ENCODE peak calls at places on chromosomes 5 and 9, in six cellular contexts. Z is OCI-LY7, W is esophagus squamous epithelium, R is pancreas, P is fibroblast of lung, F is prostate gland. Y is an unnamed sample.
A peak's percentile ranks its signal among the peaks of the same experiment; 100 is the strongest.

GRCh38 chr5:68950111-68950510 is 143.7 kb upstream of the SLC30A5 start:
- DNase-seq in Z (no peak), W (no peak), R (no peak), P (no peak), F (peak; percentile 80), Y (no peak)

GRCh38 chr9:98995059-98995665 is 51.5 kb downstream of the COL15A1 start:
- DNase-seq in Z (no peak), W (no peak), R (peak; percentile 54), P (no peak), F (no peak), Y (peak; percentile 63)

GRCh38 chr9:135478858-135479468 is 619 bp upstream of the PPP1R26 start:
- DNase-seq in Z (no peak), W (no peak), R (peak; percentile 72), P (no peak), F (peak; percentile 62), Y (no peak)

GRCh38 chr5:179777909-179778308 is 15.9 kb upstream of the LTC4S start:
- DNase-seq in Z (no peak), W (no peak), R (no peak), P (no peak), F (no peak), Y (peak; percentile 14)

GRCh38 chr5:463301-463700 is 20.3 kb downstream of the EXOC3 start:
- DNase-seq in Z (no peak), W (no peak), R (no peak), P (no peak), F (no peak), Y (peak; percentile 12)

GRCh38 chr9:110077926-110078325 is 130.0 kb downstream of the C9orf152 start:
- DNase-seq in Z (no peak), W (no peak), R (no peak), P (no peak), F (no peak), Y (no peak)

GRCh38 chr5:71601222-71602026 is 14.3 kb downstream of the MCCC2 start:
- DNase-seq in Z (peak; percentile 64), W (no peak), R (peak; percentile 66), P (peak; percentile 96), F (peak; percentile 60), Y (no peak)

GRCh38 chr9:3478549-3478953 is 47.2 kb downstream of the RFX3 start:
- DNase-seq in Z (peak; percentile 80), W (no peak), R (no peak), P (peak; percentile 37), F (no peak), Y (no peak)

GRCh38 chr5:180644825-180645608 is 4.4 kb downstream of the FLT4 start:
- DNase-seq in Z (no peak), W (no peak), R (no peak), P (no peak), F (no peak), Y (no peak)

GRCh38 chr5:143400541-143401252 is 2.8 kb downstream of the NR3C1 start:
- DNase-seq in Z (peak; percentile 39), W (no peak), R (no peak), P (peak; percentile 39), F (no peak), Y (no peak)

GRCh38 chr5:122704247-122705036 is 70.4 kb upstream of the SNX2 start:
- DNase-seq in Z (peak; percentile 57), W (no peak), R (no peak), P (peak; percentile 53), F (peak; percentile 10), Y (no peak)

GRCh38 chr9:131398204-131398603 is 4.3 kb downstream of the PRRC2B start:
- DNase-seq in Z (peak; percentile 75), W (no peak), R (no peak), P (peak; percentile 71), F (peak; percentile 80), Y (no peak)

GRCh38 chr5:160039810-160040470 is 31.0 kb downstream of the TTC1 start:
- DNase-seq in Z (no peak), W (no peak), R (no peak), P (no peak), F (no peak), Y (no peak)

GRCh38 chr9:95107001-95107749 is 210.3 kb downstream of the FANCC start:
- DNase-seq in Z (no peak), W (no peak), R (no peak), P (peak; percentile 94), F (no peak), Y (no peak)

GRCh38 chr9:35605336-35606137 is 475 bp downstream of the TESK1 start:
- DNase-seq in Z (peak; percentile 46), W (no peak), R (peak; percentile 42), P (no peak), F (no peak), Y (peak; percentile 36)

GRCh38 chr9:107638922-107639321 is 149.4 kb upstream of the KLF4 start:
- DNase-seq in Z (peak; percentile 1), W (no peak), R (peak; percentile 19), P (peak; percentile 53), F (peak; percentile 23), Y (peak; percentile 56)

GRCh38 chr5:122229551-122229950 is 82.5 kb upstream of the SNCAIP start:
- DNase-seq in Z (no peak), W (no peak), R (no peak), P (no peak), F (no peak), Y (no peak)

GRCh38 chr5:58406394-58406793 is 53.5 kb downstream of the PLK2 start:
- DNase-seq in Z (no peak), W (no peak), R (no peak), P (peak; percentile 20), F (no peak), Y (no peak)

GRCh38 chr9:31597977-31598376 is 786.5 kb upstream of the ACO1 start:
- DNase-seq in Z (no peak), W (no peak), R (no peak), P (peak; percentile 82), F (no peak), Y (no peak)

GRCh38 chr9:134959971-134960310 is 42.2 kb upstream of the FCN1 start:
- DNase-seq in Z (no peak), W (no peak), R (no peak), P (no peak), F (no peak), Y (no peak)

GRCh38 chr5:138035605-138036537 is 3.0 kb upstream of the FAM13B start:
- DNase-seq in Z (peak; percentile 90), W (peak; percentile 3), R (peak; percentile 71), P (peak; percentile 81), F (peak; percentile 15), Y (peak; percentile 57)

GRCh38 chr5:112379541-112380325 is 39.3 kb downstream of the EPB41L4A start:
- DNase-seq in Z (no peak), W (no peak), R (no peak), P (no peak), F (no peak), Y (no peak)

GRCh38 chr5:132812949-132813598 is at the start of gene SOWAHA:
- DNase-seq in Z (no peak), W (no peak), R (peak; percentile 46), P (no peak), F (no peak), Y (no peak)

GRCh38 chr5:153543288-153543687 is 52.8 kb downstream of the GRIA1 start:
- DNase-seq in Z (no peak), W (no peak), R (no peak), P (peak; percentile 60), F (no peak), Y (no peak)

GRCh38 chr9:121765021-121765950 is 113.9 kb downstream of the DAB2IP start:
- DNase-seq in Z (no peak), W (no peak), R (peak; percentile 83), P (peak; percentile 60), F (no peak), Y (peak; percentile 66)

GRCh38 chr9:4904322-4905134 is 80.5 kb upstream of the JAK2 start:
- DNase-seq in Z (no peak), W (no peak), R (no peak), P (peak; percentile 76), F (no peak), Y (no peak)

GRCh38 chr5:126851441-126852103 is 74.6 kb downstream of the LMNB1 start:
- DNase-seq in Z (no peak), W (no peak), R (no peak), P (no peak), F (no peak), Y (peak; percentile 78)

GRCh38 chr5:54944364-54944763 is 41.0 kb downstream of the ESM1 start:
- DNase-seq in Z (peak; percentile 28), W (no peak), R (peak; percentile 12), P (peak; percentile 30), F (peak; percentile 26), Y (no peak)

GRCh38 chr5:141354900-141355469 is at the start of gene PCDHGA4:
- DNase-seq in Z (peak; percentile 39), W (no peak), R (no peak), P (no peak), F (no peak), Y (no peak)

GRCh38 chr9:89687848-89688247 is 83.0 kb downstream of the GADD45G start:
- DNase-seq in Z (no peak), W (no peak), R (no peak), P (no peak), F (no peak), Y (no peak)
- H3K4me1 ChIP-seq in Z (peaks cover 7% of the 10 kb centered on the region), W (peaks cover 13% of the 10 kb centered on the region), R (peaks cover 40% of the 10 kb centered on the region), P (no peaks in the 10 kb centered on the region), F (peaks cover 10% of the 10 kb centered on the region), Y (peaks cover 14% of the 10 kb centered on the region)

DNA sequence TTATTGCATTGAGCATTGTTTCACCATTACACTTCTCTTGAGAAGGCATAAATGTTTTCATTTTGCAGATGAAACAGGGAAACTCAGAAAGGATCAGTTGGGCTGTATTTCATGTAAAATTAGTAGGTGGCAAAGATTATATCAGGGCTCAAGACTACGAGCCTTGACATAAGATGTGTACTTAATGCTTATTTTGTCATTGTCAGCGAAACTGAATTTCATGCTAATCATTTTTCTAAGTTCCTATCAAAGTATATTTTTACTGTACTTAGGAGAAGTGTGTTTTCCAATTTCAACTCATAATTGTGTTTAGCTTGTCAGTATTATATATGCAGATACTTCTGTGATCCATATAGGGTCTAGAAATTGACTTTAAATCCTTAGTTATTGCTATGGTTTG is 123.8 kb downstream of the FBXL7 start:
- DNase-seq in Z (no peak), W (no peak), R (no peak), P (no peak), F (no peak), Y (no peak)
- H3K27ac ChIP-seq in Z (no peak overlapping the region), W (no peak overlapping the region), R (no peak overlapping the region), P (no peak overlapping the region), F (no peak overlapping the region), Y (no peak overlapping the region)

DNA sequence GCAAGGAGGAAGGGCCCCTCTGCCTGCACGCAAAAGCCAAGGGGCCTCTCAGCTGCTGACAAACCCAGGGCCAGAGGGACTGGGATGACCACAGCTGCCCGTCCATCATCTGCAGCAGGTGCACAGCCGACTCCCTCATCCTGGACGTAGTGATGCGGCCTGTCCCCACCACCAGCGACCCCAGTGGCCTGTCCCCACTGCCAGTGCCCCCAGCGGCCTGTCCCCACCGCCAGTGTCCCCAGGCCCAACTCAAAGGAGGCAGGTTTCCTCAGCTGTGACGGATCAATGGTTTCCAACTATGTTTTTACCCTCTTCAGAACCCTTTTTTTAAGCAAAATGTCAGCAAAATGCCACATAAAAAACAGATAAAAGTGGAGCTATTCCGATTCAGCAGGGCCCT is 62.5 kb downstream of the VAV2 start:
- DNase-seq in Z (no peak), W (no peak), R (no peak), P (no peak), F (no peak), Y (no peak)
- H3K4me1 ChIP-seq in Z (no peaks in the 10 kb centered on the region), W (no peaks in the 10 kb centered on the region), R (peaks cover 26% of the 10 kb centered on the region), P (peaks cover 2% of the 10 kb centered on the region), F (peaks cover 9% of the 10 kb centered on the region), Y (no peaks in the 10 kb centered on the region)

DNA sequence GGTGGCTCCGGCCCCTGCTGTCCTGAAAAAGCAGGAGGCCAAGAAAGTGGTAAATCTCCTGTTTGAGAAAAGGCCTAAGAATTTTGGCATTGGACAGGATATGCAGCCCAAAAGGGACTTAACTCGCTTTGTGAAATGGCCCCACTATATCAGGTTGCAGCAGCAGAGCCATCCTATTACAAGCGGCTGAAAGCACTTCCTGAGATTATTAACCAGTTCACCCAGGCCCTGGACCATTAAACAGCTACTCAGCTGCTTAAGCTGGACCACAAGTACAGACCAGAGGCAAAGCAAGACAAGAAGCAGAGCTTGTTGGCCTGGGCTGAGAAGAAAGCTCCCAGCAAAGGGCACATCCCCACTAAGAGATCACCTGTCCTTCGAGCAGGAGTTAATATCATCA is 89.7 kb downstream of the MLLT3 start:
- DNase-seq in Z (no peak), W (no peak), R (no peak), P (no peak), F (no peak), Y (no peak)
- H3K27ac ChIP-seq in Z (no peak overlapping the region), W (no peak overlapping the region), R (no peak overlapping the region), P (no peak overlapping the region), F (no peak overlapping the region), Y (no peak overlapping the region)

Y was measured in psoas muscle.